ENCODE peak calls at places on chromosomes 11 and 22, in four cellular contexts. D, U, M and P are unnamed samples.

GRCh38 chr11:119832132-119832531 is 103.1 kb upstream of the NECTIN1 start:
- DNase-seq in M (no peak), D (no peak), U (no peak), P (no peak)

GRCh38 chr11:108048269-108048668 is 39.6 kb downstream of the CUL5 start:
- DNase-seq in U (no peak), M (no peak), D (no peak), P (no peak)

GRCh38 chr11:123357990-123358827 is 71.9 kb upstream of the GRAMD1B start:
- DNase-seq in D (peak; percentile 3), U (no peak), M (peak; percentile 44), P (peak; percentile 6)

GRCh38 chr22:41833369-41834004 is 582 bp downstream of the SREBF2 start:
- DNase-seq in D (no peak), U (peak; percentile 84), M (peak; percentile 81), P (peak; percentile 34)

GRCh38 chr11:119758291-119758690 is 29.3 kb upstream of the NECTIN1 start:
- DNase-seq in U (no peak), M (no peak), D (peak; percentile 70), P (no peak)

GRCh38 chr11:75384438-75385080 is 14.8 kb upstream of the RPS3 start:
- DNase-seq in U (peak; percentile 95), M (peak; percentile 94), D (no peak), P (peak; percentile 46)

GRCh38 chr22:40326905-40327735 is 19.2 kb upstream of the ADSL start:
- DNase-seq in M (no peak), D (peak; percentile 75), U (no peak), P (peak; percentile 56)

GRCh38 chr22:41201146-41201545 is 4.0 kb upstream of the L3MBTL2 start:
- DNase-seq in M (no peak), D (no peak), U (no peak), P (no peak)

GRCh38 chr11:29482510-29482909 is 534.3 kb downstream of the KCNA4 start:
- DNase-seq in U (no peak), M (no peak), D (no peak), P (no peak)

GRCh38 chr11:58900479-58901420 is 38.5 kb upstream of the GLYATL1 start:
- DNase-seq in U (no peak), D (peak; percentile 75), M (peak; percentile 81), P (no peak)

GRCh38 chr11:34632105-34632780 is 11.3 kb downstream of the EHF start:
- DNase-seq in U (no peak), M (no peak), D (no peak), P (peak; percentile 95)

GRCh38 chr11:130145975-130146776 is 13.4 kb upstream of the ST14 start:
- DNase-seq in M (no peak), U (no peak), D (no peak), P (peak; percentile 17)

GRCh38 chr11:73787051-73787642 is 527 bp upstream of the MRPL48 start:
- DNase-seq in M (no peak), D (no peak), U (no peak), P (no peak)

GRCh38 chr11:34215806-34216453 is 110.5 kb downstream of the NAT10 start:
- DNase-seq in M (no peak), U (no peak), D (no peak), P (no peak)

GRCh38 chr11:60868682-60869450 is 1.5 kb downstream of the ZP1 start:
- DNase-seq in D (no peak), U (no peak), M (no peak), P (no peak)

GRCh38 chr11:69443968-69444364 is 37.5 kb upstream of the LINC01488 start:
- DNase-seq in M (no peak), U (peak; percentile 76), D (no peak), P (no peak)

GRCh38 chr11:108008656-108009496 is at the start of gene CUL5:
- DNase-seq in D (peak; percentile 86), U (peak; percentile 99), M (peak; percentile 98), P (peak; percentile 91)

GRCh38 chr11:396948-397548 is 3.0 kb downstream of the PKP3 start:
- DNase-seq in U (peak; percentile 89), D (peak; percentile 52), M (peak; percentile 89), P (peak; percentile 68)

GRCh38 chr11:134725211-134725610 is 313.2 kb upstream of the B3GAT1 start:
- DNase-seq in M (no peak), D (no peak), U (no peak), P (no peak)

GRCh38 chr22:45554861-45555260 is 52.2 kb downstream of the FBLN1 start:
- DNase-seq in D (no peak), U (no peak), M (no peak), P (no peak)

GRCh38 chr22:17366830-17367229 is 2.4 kb upstream of the CECR2 start:
- DNase-seq in D (no peak), M (peak; percentile 82), U (no peak), P (peak; percentile 21)

GRCh38 chr11:64887234-64887756 is 8.9 kb upstream of the EHD1 start:
- DNase-seq in M (no peak), U (no peak), D (no peak), P (no peak)
- H3K4me3 ChIP-seq in M (no peak overlapping the region), U (no peak overlapping the region), D (no peak overlapping the region), P (no peak overlapping the region)

DNA sequence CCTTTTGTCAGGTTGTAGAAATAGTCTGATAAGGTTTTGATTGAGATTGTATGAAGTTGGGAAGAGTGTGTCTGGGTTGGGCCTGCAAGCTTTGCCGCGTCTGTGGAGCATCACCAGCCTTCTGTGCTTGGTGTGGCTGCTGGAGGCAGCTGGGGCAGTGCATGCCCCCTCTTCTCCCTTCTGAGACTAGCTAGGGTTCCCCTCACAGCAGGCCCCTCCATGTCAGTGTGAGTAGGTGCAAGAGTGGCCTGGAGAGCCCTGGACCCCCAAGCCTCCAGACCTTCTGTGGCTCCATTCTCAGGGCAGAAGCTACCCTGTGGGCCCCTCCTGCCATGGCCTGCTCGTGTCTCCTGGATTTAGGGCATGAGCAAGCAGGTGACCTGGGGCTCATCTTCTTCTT is 914.2 kb downstream of the TBC1D22A start:
- DNase-seq in U (no peak), M (no peak), D (no peak), P (no peak)
- H3K9me3 ChIP-seq in U (peaks cover 2% of the 10 kb centered on the region), M (no peaks in the 10 kb centered on the region), D (peaks cover 13% of the 10 kb centered on the region), P (no peaks in the 10 kb centered on the region)

GRCh38 chr22:20298110-20298802 is 21.6 kb downstream of the DGCR6L start:
- DNase-seq in M (no peak), U (no peak), D (no peak), P (no peak)
- H3K4me3 ChIP-seq in M (no peak overlapping the region), U (no peak overlapping the region), D (no peak overlapping the region), P (no peak overlapping the region)

DNA sequence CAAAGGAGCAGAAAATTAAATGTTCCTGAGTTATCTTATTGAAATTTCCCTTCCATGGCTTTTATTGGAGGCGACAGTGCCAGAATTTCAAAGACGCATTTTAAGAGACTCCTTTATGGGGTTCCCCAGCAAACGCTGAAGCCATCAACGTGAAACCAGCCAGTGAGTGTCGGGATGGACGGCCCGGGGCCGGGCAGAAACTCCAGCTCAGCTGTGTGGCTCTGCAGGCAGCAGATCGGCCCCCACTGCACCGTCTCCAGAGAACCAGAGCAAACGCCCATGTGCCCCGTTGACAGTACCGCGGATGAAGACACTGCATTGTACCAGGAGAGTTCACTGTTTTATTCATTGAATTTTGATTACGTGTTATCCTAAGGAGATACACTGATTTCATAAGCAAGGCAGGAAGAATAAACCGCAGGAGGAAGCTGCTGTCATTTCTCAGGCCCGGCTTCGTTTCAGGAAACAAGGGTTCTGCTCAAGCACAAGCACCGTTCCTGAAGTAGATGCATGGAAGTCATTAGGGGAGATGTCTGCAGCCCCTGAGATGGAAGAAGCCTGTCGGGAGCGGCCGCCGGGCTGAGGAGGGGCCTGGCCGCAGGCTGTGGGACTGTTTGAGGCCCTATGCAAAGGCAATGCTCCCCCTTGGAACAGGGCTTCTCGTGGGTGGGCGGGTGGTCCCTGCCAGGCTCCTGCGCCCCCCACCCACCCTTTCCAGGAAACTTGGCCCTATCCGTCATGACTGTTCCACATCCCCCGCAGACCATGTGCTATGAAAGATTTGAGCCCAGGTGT is 639.7 kb downstream of the TBC1D22A start:
- DNase-seq in U (peak; percentile 63), D (no peak), M (no peak), P (no peak)
- H3K9me3 ChIP-seq in U (no peaks in the 10 kb centered on the region), D (no peaks in the 10 kb centered on the region), M (no peaks in the 10 kb centered on the region), P (no peaks in the 10 kb centered on the region)